ENCODE peak calls at places on chromosomes 16 and 17, in four cellular contexts. One of them, this sample, is unnamed.

GRCh38 chr16:21959050-21959449 is 5.9 kb downstream of the UQCRC2 start:
- DNase-seq in hepatocyte: no peak
- DNase-seq in suprapubic skin: no peak
- DNase-seq in CD8-positive, alpha-beta memory T cell: no peak
- DNase-seq in this sample: no peak

GRCh38 chr16:65414284-65414984 is 292.6 kb upstream of the CDH11 start:
- DNase-seq in hepatocyte: peak; percentile 15
- DNase-seq in suprapubic skin: no peak
- DNase-seq in CD8-positive, alpha-beta memory T cell: no peak
- DNase-seq in this sample: peak; percentile 93

GRCh38 chr16:86398622-86399021 is 111.7 kb upstream of the FOXF1 start:
- DNase-seq in hepatocyte: no peak
- DNase-seq in suprapubic skin: no peak
- DNase-seq in CD8-positive, alpha-beta memory T cell: no peak
- DNase-seq in this sample: peak; percentile 89

GRCh38 chr16:74991593-74992403 is 6.9 kb upstream of the WDR59 start:
- DNase-seq in hepatocyte: peak; percentile 76
- DNase-seq in suprapubic skin: no peak
- DNase-seq in CD8-positive, alpha-beta memory T cell: no peak
- DNase-seq in this sample: peak; percentile 50

GRCh38 chr17:27384721-27385120 is 71.5 kb upstream of the KSR1 start:
- DNase-seq in hepatocyte: no peak
- DNase-seq in suprapubic skin: no peak
- DNase-seq in CD8-positive, alpha-beta memory T cell: no peak
- DNase-seq in this sample: peak; percentile 15

GRCh38 chr17:41666336-41666680 is 22.4 kb upstream of the EIF1 start:
- DNase-seq in hepatocyte: peak; percentile 75
- DNase-seq in suprapubic skin: no peak
- DNase-seq in CD8-positive, alpha-beta memory T cell: peak; percentile 80
- DNase-seq in this sample: peak; percentile 46

GRCh38 chr16:81945665-81946064 is 65.6 kb downstream of the SDR42E1 start:
- DNase-seq in hepatocyte: no peak
- DNase-seq in suprapubic skin: no peak
- DNase-seq in CD8-positive, alpha-beta memory T cell: no peak
- DNase-seq in this sample: no peak

GRCh38 chr16:4574919-4575705 is 19.0 kb downstream of the C16orf96 start:
- DNase-seq in hepatocyte: no peak
- DNase-seq in suprapubic skin: no peak
- DNase-seq in CD8-positive, alpha-beta memory T cell: no peak
- DNase-seq in this sample: no peak

GRCh38 chr16:50303605-50304466 is 37.5 kb downstream of the ADCY7 start:
- DNase-seq in hepatocyte: no peak
- DNase-seq in suprapubic skin: peak; percentile 63
- DNase-seq in CD8-positive, alpha-beta memory T cell: no peak
- DNase-seq in this sample: peak; percentile 84

GRCh38 chr17:10789694-10790271 is 14.1 kb downstream of the TMEM238L start:
- DNase-seq in hepatocyte: no peak
- DNase-seq in suprapubic skin: peak; percentile 22
- DNase-seq in CD8-positive, alpha-beta memory T cell: no peak
- DNase-seq in this sample: no peak

GRCh38 chr16:11315499-11315898 is 29.8 kb upstream of the RMI2 start:
- DNase-seq in hepatocyte: peak; percentile 69
- DNase-seq in suprapubic skin: no peak
- DNase-seq in CD8-positive, alpha-beta memory T cell: no peak
- DNase-seq in this sample: peak; percentile 37

GRCh38 chr16:22337849-22338248 is 36.6 kb downstream of the CDR2 start:
- DNase-seq in hepatocyte: no peak
- DNase-seq in suprapubic skin: no peak
- DNase-seq in CD8-positive, alpha-beta memory T cell: no peak
- DNase-seq in this sample: no peak

GRCh38 chr17:67488768-67489167 is 111.7 kb downstream of the PITPNC1 start:
- DNase-seq in hepatocyte: no peak
- DNase-seq in suprapubic skin: no peak
- DNase-seq in CD8-positive, alpha-beta memory T cell: no peak
- DNase-seq in this sample: no peak

GRCh38 chr17:19237389-19238166 is 412 bp downstream of the EPN2 start:
- DNase-seq in hepatocyte: peak; percentile 70
- DNase-seq in suprapubic skin: peak; percentile 80
- DNase-seq in CD8-positive, alpha-beta memory T cell: peak; percentile 26
- DNase-seq in this sample: no peak

GRCh38 chr17:48629411-48629759 is 3.2 kb upstream of the HOXB9 start:
- DNase-seq in hepatocyte: no peak
- DNase-seq in suprapubic skin: no peak
- DNase-seq in CD8-positive, alpha-beta memory T cell: no peak
- DNase-seq in this sample: no peak

GRCh38 chr16:54203384-54203783 is 83.2 kb downstream of the IRX3 start:
- DNase-seq in hepatocyte: no peak
- DNase-seq in suprapubic skin: no peak
- DNase-seq in CD8-positive, alpha-beta memory T cell: no peak
- DNase-seq in this sample: no peak

GRCh38 chr16:375212-375611 is 4.9 kb upstream of the MRPL28 start:
- DNase-seq in hepatocyte: no peak
- DNase-seq in suprapubic skin: no peak
- DNase-seq in CD8-positive, alpha-beta memory T cell: no peak
- DNase-seq in this sample: no peak

GRCh38 chr17:72152392-72152727 is 31.5 kb downstream of the SOX9 start:
- DNase-seq in hepatocyte: no peak
- DNase-seq in suprapubic skin: no peak
- DNase-seq in CD8-positive, alpha-beta memory T cell: no peak
- DNase-seq in this sample: peak; percentile 77

GRCh38 chr16:79767597-79768280 is 167.2 kb upstream of the MAF start:
- DNase-seq in hepatocyte: peak; percentile 58
- DNase-seq in suprapubic skin: no peak
- DNase-seq in CD8-positive, alpha-beta memory T cell: no peak
- DNase-seq in this sample: peak; percentile 64

GRCh38 chr16:88926374-88926990 is 50.5 kb downstream of the CBFA2T3 start:
- DNase-seq in hepatocyte: no peak
- DNase-seq in suprapubic skin: no peak
- DNase-seq in CD8-positive, alpha-beta memory T cell: no peak
- DNase-seq in this sample: no peak

GRCh38 chr16:88925540-88925887 is 51.5 kb downstream of the CBFA2T3 start:
- DNase-seq in hepatocyte: no peak
- DNase-seq in suprapubic skin: no peak
- DNase-seq in CD8-positive, alpha-beta memory T cell: no peak
- DNase-seq in this sample: no peak

GRCh38 chr16:88927010-88927409 is 50.0 kb downstream of the CBFA2T3 start:
- DNase-seq in hepatocyte: no peak
- DNase-seq in suprapubic skin: no peak
- DNase-seq in CD8-positive, alpha-beta memory T cell: no peak
- DNase-seq in this sample: no peak

GRCh38 chr16:88928405-88929375 is 48.3 kb downstream of the CBFA2T3 start:
- DNase-seq in hepatocyte: no peak
- DNase-seq in suprapubic skin: no peak
- DNase-seq in CD8-positive, alpha-beta memory T cell: no peak
- DNase-seq in this sample: no peak

GRCh38 chr16:88927661-88928060 is 49.3 kb downstream of the CBFA2T3 start:
- DNase-seq in hepatocyte: no peak
- DNase-seq in suprapubic skin: no peak
- DNase-seq in CD8-positive, alpha-beta memory T cell: no peak
- DNase-seq in this sample: no peak
- H3K4me1 ChIP-seq in hepatocyte: peaks cover 14% of the 10 kb centered on the region
- H3K4me1 ChIP-seq in suprapubic skin: peaks cover 36% of the 10 kb centered on the region
- H3K4me1 ChIP-seq in CD8-positive, alpha-beta memory T cell: no peaks in the 10 kb centered on the region
- H3K4me1 ChIP-seq in this sample: peaks cover 8% of the 10 kb centered on the region

GRCh38 chr17:4939554-4939803 is 367 bp downstream of the SLC25A11 start:
- DNase-seq in hepatocyte: no peak
- DNase-seq in suprapubic skin: peak; percentile 84
- DNase-seq in CD8-positive, alpha-beta memory T cell: no peak
- DNase-seq in this sample: no peak

GRCh38 chr17:4937553-4937952 is 2.3 kb downstream of the SLC25A11 start:
- DNase-seq in hepatocyte: no peak
- DNase-seq in suprapubic skin: no peak
- DNase-seq in CD8-positive, alpha-beta memory T cell: no peak
- DNase-seq in this sample: no peak

GRCh38 chr17:4938670-4939553 is 934 bp downstream of the SLC25A11 start:
- DNase-seq in hepatocyte: no peak
- DNase-seq in suprapubic skin: no peak
- DNase-seq in CD8-positive, alpha-beta memory T cell: no peak
- DNase-seq in this sample: no peak

GRCh38 chr17:4936436-4936835 is 3.4 kb downstream of the SLC25A11 start:
- DNase-seq in hepatocyte: no peak
- DNase-seq in suprapubic skin: no peak
- DNase-seq in CD8-positive, alpha-beta memory T cell: no peak
- DNase-seq in this sample: no peak

GRCh38 chr17:4938069-4938491 is 1.8 kb downstream of the SLC25A11 start:
- DNase-seq in hepatocyte: no peak
- DNase-seq in suprapubic skin: no peak
- DNase-seq in CD8-positive, alpha-beta memory T cell: no peak
- DNase-seq in this sample: no peak
- H3K27ac ChIP-seq in hepatocyte: no peak overlapping the region
- H3K27ac ChIP-seq in suprapubic skin: no peak overlapping the region
- H3K27ac ChIP-seq in CD8-positive, alpha-beta memory T cell: no peak overlapping the region
- H3K27ac ChIP-seq in this sample: no peak overlapping the region

GRCh38 chr17:29237476-29238132 is 9.1 kb upstream of the CRYBA1 start:
- DNase-seq in hepatocyte: no peak
- DNase-seq in suprapubic skin: no peak
- DNase-seq in CD8-positive, alpha-beta memory T cell: no peak
- DNase-seq in this sample: peak; percentile 81
- H3K4me1 ChIP-seq in hepatocyte: peaks cover 3% of the 10 kb centered on the region
- H3K4me1 ChIP-seq in suprapubic skin: peaks cover 24% of the 10 kb centered on the region
- H3K4me1 ChIP-seq in CD8-positive, alpha-beta memory T cell: no peaks in the 10 kb centered on the region
- H3K4me1 ChIP-seq in this sample: peaks cover 24% of the 10 kb centered on the region

GRCh38 chr17:50908140-50908859 is 42.1 kb upstream of the TOB1 start:
- DNase-seq in hepatocyte: no peak
- DNase-seq in suprapubic skin: no peak
- DNase-seq in CD8-positive, alpha-beta memory T cell: no peak
- DNase-seq in this sample: no peak

GRCh38 chr17:50911450-50911849 is 45.3 kb upstream of the TOB1 start:
- DNase-seq in hepatocyte: no peak
- DNase-seq in suprapubic skin: no peak
- DNase-seq in CD8-positive, alpha-beta memory T cell: no peak
- DNase-seq in this sample: no peak

GRCh38 chr17:50911890-50912289 is 45.7 kb upstream of the TOB1 start:
- DNase-seq in hepatocyte: no peak
- DNase-seq in suprapubic skin: no peak
- DNase-seq in CD8-positive, alpha-beta memory T cell: no peak
- DNase-seq in this sample: no peak

GRCh38 chr17:50908860-50909764 is 43.0 kb upstream of the TOB1 start:
- DNase-seq in hepatocyte: peak; percentile 75
- DNase-seq in suprapubic skin: peak; percentile 84
- DNase-seq in CD8-positive, alpha-beta memory T cell: peak; percentile 53
- DNase-seq in this sample: no peak

DNA sequence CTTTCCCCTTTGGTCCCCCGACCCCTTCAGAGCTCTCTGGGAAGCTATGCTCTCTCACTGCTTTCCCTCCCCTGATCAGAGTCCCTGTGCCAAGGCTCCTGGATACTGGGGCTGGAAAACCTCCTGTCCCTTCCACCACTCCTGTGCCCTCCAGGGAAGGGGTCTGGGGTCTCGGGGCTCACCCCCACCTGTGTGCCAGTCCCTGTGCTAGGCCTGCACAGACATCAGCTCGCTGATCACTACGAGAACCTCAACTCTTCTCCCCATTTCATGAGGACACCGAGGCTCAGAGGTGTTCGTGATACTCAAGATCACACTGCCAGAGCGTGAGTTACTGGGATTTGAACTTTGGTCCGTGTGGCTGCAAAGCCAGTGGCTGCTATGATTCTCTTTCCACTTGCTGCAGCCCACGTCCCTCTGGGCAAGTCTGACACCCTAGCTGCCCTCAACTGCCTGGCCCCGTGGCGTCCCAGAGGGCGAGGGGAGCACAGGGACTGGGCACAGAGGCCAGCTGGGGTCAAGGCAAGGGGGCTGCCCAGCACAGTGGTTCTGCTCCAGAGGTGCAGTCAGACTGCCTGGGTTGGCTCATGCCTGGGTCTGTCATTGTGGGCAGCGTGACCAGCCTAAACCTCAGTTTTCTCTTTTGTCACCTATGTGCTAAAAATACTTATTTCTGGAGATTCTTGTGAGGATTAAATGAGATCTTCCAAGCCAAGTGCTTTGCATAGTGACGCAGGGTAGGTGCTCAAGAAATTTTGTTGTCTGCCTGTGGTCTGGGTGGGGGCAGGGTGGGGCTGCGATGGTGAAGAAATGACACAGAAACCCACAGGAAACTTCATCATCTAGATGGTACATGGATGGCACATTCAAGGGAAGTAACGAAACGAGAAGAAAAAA is 43.9 kb upstream of the TOB1 start:
- DNase-seq in hepatocyte: no peak
- DNase-seq in suprapubic skin: no peak
- DNase-seq in CD8-positive, alpha-beta memory T cell: peak; percentile 58
- DNase-seq in this sample: no peak
- H3K27ac ChIP-seq in hepatocyte: peak overlapping the region; percentile 80
- H3K27ac ChIP-seq in suprapubic skin: peak overlapping the region; percentile 85
- H3K27ac ChIP-seq in CD8-positive, alpha-beta memory T cell: peak overlapping the region; percentile 69
- H3K27ac ChIP-seq in this sample: no peak overlapping the region

GRCh38 chr17:1434150-1434549 is 21.9 kb downstream of the CRK start:
- DNase-seq in hepatocyte: peak; percentile 51
- DNase-seq in suprapubic skin: no peak
- DNase-seq in CD8-positive, alpha-beta memory T cell: no peak
- DNase-seq in this sample: peak; percentile 34

GRCh38 chr17:1431631-1432104 is 24.4 kb downstream of the CRK start:
- DNase-seq in hepatocyte: no peak
- DNase-seq in suprapubic skin: no peak
- DNase-seq in CD8-positive, alpha-beta memory T cell: no peak
- DNase-seq in this sample: no peak

GRCh38 chr17:1438593-1439083 is 17.4 kb downstream of the CRK start:
- DNase-seq in hepatocyte: no peak
- DNase-seq in suprapubic skin: no peak
- DNase-seq in CD8-positive, alpha-beta memory T cell: no peak
- DNase-seq in this sample: peak; percentile 64

GRCh38 chr17:1440921-1441320 is 15.1 kb downstream of the CRK start:
- DNase-seq in hepatocyte: no peak
- DNase-seq in suprapubic skin: no peak
- DNase-seq in CD8-positive, alpha-beta memory T cell: no peak
- DNase-seq in this sample: no peak

GRCh38 chr17:1435326-1435725 is 20.7 kb downstream of the CRK start:
- DNase-seq in hepatocyte: no peak
- DNase-seq in suprapubic skin: no peak
- DNase-seq in CD8-positive, alpha-beta memory T cell: no peak
- DNase-seq in this sample: no peak
- H3K4me1 ChIP-seq in hepatocyte: no peaks in the 10 kb centered on the region
- H3K4me1 ChIP-seq in suprapubic skin: peaks cover 5% of the 10 kb centered on the region
- H3K4me1 ChIP-seq in CD8-positive, alpha-beta memory T cell: no peaks in the 10 kb centered on the region
- H3K4me1 ChIP-seq in this sample: peaks cover 2% of the 10 kb centered on the region

DNA sequence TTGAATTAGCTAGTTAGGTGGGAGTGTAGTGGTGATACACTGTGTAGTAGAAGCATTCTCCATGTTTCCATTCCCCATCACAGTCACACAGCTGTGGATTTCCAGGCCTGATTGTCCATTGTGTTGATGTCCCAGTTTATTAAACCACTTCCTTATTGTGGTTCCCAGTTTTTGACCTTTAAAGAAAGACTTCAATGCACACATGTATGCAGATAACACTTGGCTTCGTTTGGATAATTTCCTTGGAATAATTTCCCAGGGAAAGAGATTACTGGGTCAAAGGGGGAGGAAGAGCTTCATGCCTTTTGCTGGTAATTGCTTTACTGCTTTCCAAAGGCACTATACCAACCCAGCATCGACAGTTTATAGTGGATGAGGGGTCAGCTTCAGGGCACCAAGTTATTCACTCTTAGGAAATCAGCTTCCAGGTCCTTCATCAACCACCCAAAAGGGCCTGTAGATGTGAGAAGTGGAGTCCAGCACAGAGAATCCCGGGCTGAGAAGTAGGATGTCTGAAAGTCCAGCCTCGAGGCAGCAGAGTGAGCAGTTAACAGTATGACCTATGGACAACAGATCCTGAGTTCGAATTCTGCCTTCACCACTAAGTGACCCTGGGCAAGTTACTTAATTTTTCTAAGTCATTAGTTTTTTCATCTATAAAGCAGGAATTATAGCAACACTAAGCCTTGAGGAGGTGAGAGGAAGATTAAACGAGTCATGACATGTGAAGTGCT is 31.3 kb upstream of the TNS4 start:
- DNase-seq in hepatocyte: no peak
- DNase-seq in suprapubic skin: peak; percentile 35
- DNase-seq in CD8-positive, alpha-beta memory T cell: no peak
- DNase-seq in this sample: peak; percentile 46
- H3K27ac ChIP-seq in hepatocyte: no peak overlapping the region
- H3K27ac ChIP-seq in suprapubic skin: peak overlapping the region; percentile 45
- H3K27ac ChIP-seq in CD8-positive, alpha-beta memory T cell: no peak overlapping the region
- H3K27ac ChIP-seq in this sample: peak overlapping the region; percentile 39